ENCODE peak calls at places on chromosome 22, in nine cellular contexts. One of them, this sample, is unnamed.
A peak's percentile ranks its signal among the peaks of the same experiment; 100 is the strongest.

GRCh38 chr22:26648011-26648497 is 9.3 kb upstream of the MIAT start:
- DNase-seq in HCT116: no peak
- DNase-seq in right atrium auricular region: no peak
- DNase-seq in Caco-2: no peak
- DNase-seq in neural progenitor cell: peak; percentile 94
- DNase-seq in OCI-LY7: peak; percentile 67
- DNase-seq in cardiac muscle cell: no peak
- DNase-seq in dorsolateral prefrontal cortex: no peak
- DNase-seq in brain microvascular endothelial cell: no peak
- DNase-seq in this sample: no peak

GRCh38 chr22:35138521-35138920 is 72.6 kb downstream of the ISX start:
- DNase-seq in HCT116: no peak
- DNase-seq in right atrium auricular region: no peak
- DNase-seq in Caco-2: no peak
- DNase-seq in neural progenitor cell: no peak
- DNase-seq in OCI-LY7: no peak
- DNase-seq in cardiac muscle cell: no peak
- DNase-seq in dorsolateral prefrontal cortex: no peak
- DNase-seq in brain microvascular endothelial cell: no peak
- DNase-seq in this sample: no peak

GRCh38 chr22:34579519-34579918 is 486.4 kb upstream of the ISX start:
- DNase-seq in HCT116: no peak
- DNase-seq in right atrium auricular region: no peak
- DNase-seq in Caco-2: no peak
- DNase-seq in neural progenitor cell: no peak
- DNase-seq in OCI-LY7: no peak
- DNase-seq in cardiac muscle cell: no peak
- DNase-seq in dorsolateral prefrontal cortex: no peak
- DNase-seq in brain microvascular endothelial cell: no peak
- DNase-seq in this sample: no peak

GRCh38 chr22:44550666-44551491 is 52.8 kb upstream of the RTL6 start:
- DNase-seq in HCT116: no peak
- DNase-seq in right atrium auricular region: no peak
- DNase-seq in Caco-2: no peak
- DNase-seq in neural progenitor cell: no peak
- DNase-seq in OCI-LY7: no peak
- DNase-seq in cardiac muscle cell: peak; percentile 98
- DNase-seq in dorsolateral prefrontal cortex: no peak
- DNase-seq in brain microvascular endothelial cell: peak; percentile 82
- DNase-seq in this sample: peak; percentile 23

GRCh38 chr22:25741692-25742626 is at the start of gene MYO18B:
- DNase-seq in HCT116: no peak
- DNase-seq in right atrium auricular region: peak; percentile 81
- DNase-seq in Caco-2: no peak
- DNase-seq in neural progenitor cell: no peak
- DNase-seq in OCI-LY7: no peak
- DNase-seq in cardiac muscle cell: peak; percentile 24
- DNase-seq in dorsolateral prefrontal cortex: no peak
- DNase-seq in brain microvascular endothelial cell: no peak
- DNase-seq in this sample: no peak

GRCh38 chr22:17998913-17999312 is 25.4 kb downstream of the MICAL3 start:
- DNase-seq in HCT116: no peak
- DNase-seq in right atrium auricular region: no peak
- DNase-seq in Caco-2: no peak
- DNase-seq in neural progenitor cell: no peak
- DNase-seq in OCI-LY7: no peak
- DNase-seq in cardiac muscle cell: no peak
- DNase-seq in dorsolateral prefrontal cortex: no peak
- DNase-seq in brain microvascular endothelial cell: no peak
- DNase-seq in this sample: no peak

GRCh38 chr22:28116261-28116673 is 197.2 kb upstream of the PITPNB start:
- DNase-seq in HCT116: no peak
- DNase-seq in right atrium auricular region: peak; percentile 79
- DNase-seq in Caco-2: no peak
- DNase-seq in neural progenitor cell: no peak
- DNase-seq in OCI-LY7: no peak
- DNase-seq in cardiac muscle cell: peak; percentile 90
- DNase-seq in dorsolateral prefrontal cortex: no peak
- DNase-seq in brain microvascular endothelial cell: peak; percentile 86
- DNase-seq in this sample: peak; percentile 86

GRCh38 chr22:39556970-39557811 is 13.4 kb upstream of the CACNA1I start:
- DNase-seq in HCT116: no peak
- DNase-seq in right atrium auricular region: no peak
- DNase-seq in Caco-2: peak; percentile 37
- DNase-seq in neural progenitor cell: peak; percentile 75
- DNase-seq in OCI-LY7: no peak
- DNase-seq in cardiac muscle cell: peak; percentile 21
- DNase-seq in dorsolateral prefrontal cortex: no peak
- DNase-seq in brain microvascular endothelial cell: no peak
- DNase-seq in this sample: no peak

GRCh38 chr22:50733521-50734342 is 4.3 kb upstream of the ACR start:
- DNase-seq in HCT116: no peak
- DNase-seq in right atrium auricular region: no peak
- DNase-seq in Caco-2: no peak
- DNase-seq in neural progenitor cell: peak; percentile 17
- DNase-seq in OCI-LY7: no peak
- DNase-seq in cardiac muscle cell: peak; percentile 15
- DNase-seq in dorsolateral prefrontal cortex: no peak
- DNase-seq in brain microvascular endothelial cell: no peak
- DNase-seq in this sample: no peak

GRCh38 chr22:23233746-23234408 is 53.6 kb downstream of the BCR start:
- DNase-seq in HCT116: no peak
- DNase-seq in right atrium auricular region: no peak
- DNase-seq in Caco-2: no peak
- DNase-seq in neural progenitor cell: no peak
- DNase-seq in OCI-LY7: no peak
- DNase-seq in cardiac muscle cell: peak; percentile 69
- DNase-seq in dorsolateral prefrontal cortex: no peak
- DNase-seq in brain microvascular endothelial cell: peak; percentile 41
- DNase-seq in this sample: no peak

GRCh38 chr22:24925586-24926427 is 20.7 kb downstream of the LHFPL7 start:
- DNase-seq in HCT116: no peak
- DNase-seq in right atrium auricular region: no peak
- DNase-seq in Caco-2: no peak
- DNase-seq in neural progenitor cell: peak; percentile 12
- DNase-seq in OCI-LY7: no peak
- DNase-seq in cardiac muscle cell: peak; percentile 17
- DNase-seq in dorsolateral prefrontal cortex: no peak
- DNase-seq in brain microvascular endothelial cell: peak; percentile 2
- DNase-seq in this sample: no peak

GRCh38 chr22:44594951-44595350 is 96.9 kb upstream of the RTL6 start:
- DNase-seq in HCT116: no peak
- DNase-seq in right atrium auricular region: no peak
- DNase-seq in Caco-2: no peak
- DNase-seq in neural progenitor cell: peak; percentile 73
- DNase-seq in OCI-LY7: no peak
- DNase-seq in cardiac muscle cell: no peak
- DNase-seq in dorsolateral prefrontal cortex: no peak
- DNase-seq in brain microvascular endothelial cell: no peak
- DNase-seq in this sample: no peak

GRCh38 chr22:40808018-40808841 is 10.9 kb downstream of the SLC25A17 start:
- DNase-seq in HCT116: no peak
- DNase-seq in right atrium auricular region: no peak
- DNase-seq in Caco-2: no peak
- DNase-seq in neural progenitor cell: no peak
- DNase-seq in OCI-LY7: no peak
- DNase-seq in cardiac muscle cell: peak; percentile 22
- DNase-seq in dorsolateral prefrontal cortex: no peak
- DNase-seq in brain microvascular endothelial cell: no peak
- DNase-seq in this sample: no peak

GRCh38 chr22:22849640-22850610 is 37.7 kb upstream of the IGLL5 start:
- DNase-seq in HCT116: no peak
- DNase-seq in right atrium auricular region: no peak
- DNase-seq in Caco-2: no peak
- DNase-seq in neural progenitor cell: no peak
- DNase-seq in OCI-LY7: peak; percentile 91
- DNase-seq in cardiac muscle cell: no peak
- DNase-seq in dorsolateral prefrontal cortex: no peak
- DNase-seq in brain microvascular endothelial cell: no peak
- DNase-seq in this sample: no peak

GRCh38 chr22:23833017-23833795 is 5.6 kb downstream of the DERL3 start:
- DNase-seq in HCT116: no peak
- DNase-seq in right atrium auricular region: no peak
- DNase-seq in Caco-2: no peak
- DNase-seq in neural progenitor cell: no peak
- DNase-seq in OCI-LY7: no peak
- DNase-seq in cardiac muscle cell: no peak
- DNase-seq in dorsolateral prefrontal cortex: no peak
- DNase-seq in brain microvascular endothelial cell: no peak
- DNase-seq in this sample: no peak

GRCh38 chr22:25062378-25063095 is 110.0 kb downstream of the KIAA1671 start:
- DNase-seq in HCT116: no peak
- DNase-seq in right atrium auricular region: no peak
- DNase-seq in Caco-2: no peak
- DNase-seq in neural progenitor cell: no peak
- DNase-seq in OCI-LY7: no peak
- DNase-seq in cardiac muscle cell: no peak
- DNase-seq in dorsolateral prefrontal cortex: no peak
- DNase-seq in brain microvascular endothelial cell: no peak
- DNase-seq in this sample: no peak

GRCh38 chr22:42401562-42402334 is 30.5 kb downstream of the NFAM1 start:
- DNase-seq in HCT116: no peak
- DNase-seq in right atrium auricular region: no peak
- DNase-seq in Caco-2: no peak
- DNase-seq in neural progenitor cell: no peak
- DNase-seq in OCI-LY7: no peak
- DNase-seq in cardiac muscle cell: no peak
- DNase-seq in dorsolateral prefrontal cortex: no peak
- DNase-seq in brain microvascular endothelial cell: no peak
- DNase-seq in this sample: no peak

GRCh38 chr22:42399315-42400271 is 32.6 kb downstream of the NFAM1 start:
- DNase-seq in HCT116: no peak
- DNase-seq in right atrium auricular region: no peak
- DNase-seq in Caco-2: no peak
- DNase-seq in neural progenitor cell: peak; percentile 86
- DNase-seq in OCI-LY7: peak; percentile 35
- DNase-seq in cardiac muscle cell: peak; percentile 3
- DNase-seq in dorsolateral prefrontal cortex: no peak
- DNase-seq in brain microvascular endothelial cell: no peak
- DNase-seq in this sample: no peak

GRCh38 chr22:42400811-42401547 is 31.2 kb downstream of the NFAM1 start:
- DNase-seq in HCT116: no peak
- DNase-seq in right atrium auricular region: no peak
- DNase-seq in Caco-2: no peak
- DNase-seq in neural progenitor cell: no peak
- DNase-seq in OCI-LY7: no peak
- DNase-seq in cardiac muscle cell: no peak
- DNase-seq in dorsolateral prefrontal cortex: no peak
- DNase-seq in brain microvascular endothelial cell: no peak
- DNase-seq in this sample: no peak

GRCh38 chr22:42397332-42398246 is 34.6 kb downstream of the NFAM1 start:
- DNase-seq in HCT116: no peak
- DNase-seq in right atrium auricular region: peak; percentile 69
- DNase-seq in Caco-2: no peak
- DNase-seq in neural progenitor cell: no peak
- DNase-seq in OCI-LY7: peak; percentile 71
- DNase-seq in cardiac muscle cell: no peak
- DNase-seq in dorsolateral prefrontal cortex: no peak
- DNase-seq in brain microvascular endothelial cell: no peak
- DNase-seq in this sample: no peak

GRCh38 chr22:42396621-42397331 is 35.4 kb downstream of the NFAM1 start:
- DNase-seq in HCT116: peak; percentile 3
- DNase-seq in right atrium auricular region: peak; percentile 67
- DNase-seq in Caco-2: peak; percentile 21
- DNase-seq in neural progenitor cell: no peak
- DNase-seq in OCI-LY7: peak; percentile 74
- DNase-seq in cardiac muscle cell: no peak
- DNase-seq in dorsolateral prefrontal cortex: no peak
- DNase-seq in brain microvascular endothelial cell: no peak
- DNase-seq in this sample: no peak
- TF ChIP-seq CTCF in HCT116: no peak
- TF ChIP-seq CTCF in right atrium auricular region: no peak
- TF ChIP-seq CTCF in Caco-2: peak; percentile 8
- TF ChIP-seq CTCF in neural progenitor cell: no peak
- TF ChIP-seq CTCF in OCI-LY7: peak; percentile 64
- TF ChIP-seq CTCF in cardiac muscle cell: no peak
- TF ChIP-seq CTCF in dorsolateral prefrontal cortex: no peak
- TF ChIP-seq CTCF in brain microvascular endothelial cell: no peak
- TF ChIP-seq CTCF in this sample: peak; percentile 15

GRCh38 chr22:46026907-46027218 is 49.9 kb upstream of the WNT7B start:
- DNase-seq in HCT116: no peak
- DNase-seq in right atrium auricular region: no peak
- DNase-seq in Caco-2: no peak
- DNase-seq in neural progenitor cell: no peak
- DNase-seq in OCI-LY7: no peak
- DNase-seq in cardiac muscle cell: no peak
- DNase-seq in dorsolateral prefrontal cortex: no peak
- DNase-seq in brain microvascular endothelial cell: no peak
- DNase-seq in this sample: no peak
- H3K4me3 ChIP-seq in HCT116: no peak overlapping the region
- H3K4me3 ChIP-seq in right atrium auricular region: peak overlapping the region; percentile 55
- H3K4me3 ChIP-seq in Caco-2: peak overlapping the region; percentile 36
- H3K4me3 ChIP-seq in neural progenitor cell: peak overlapping the region; percentile 34
- H3K4me3 ChIP-seq in OCI-LY7: peak overlapping the region; percentile 35
- H3K4me3 ChIP-seq in cardiac muscle cell: peak overlapping the region; percentile 28
- H3K4me3 ChIP-seq in dorsolateral prefrontal cortex: peak overlapping the region; percentile 47
- H3K4me3 ChIP-seq in brain microvascular endothelial cell: peak overlapping the region; percentile 33
- H3K4me3 ChIP-seq in this sample: peak overlapping the region; percentile 54

GRCh38 chr22:49660321-49660720 is 167.4 kb downstream of the BRD1 start:
- DNase-seq in HCT116: no peak
- DNase-seq in right atrium auricular region: no peak
- DNase-seq in Caco-2: no peak
- DNase-seq in neural progenitor cell: no peak
- DNase-seq in OCI-LY7: no peak
- DNase-seq in cardiac muscle cell: no peak
- DNase-seq in dorsolateral prefrontal cortex: no peak
- DNase-seq in brain microvascular endothelial cell: no peak
- DNase-seq in this sample: no peak
- TF ChIP-seq CTCF in HCT116: no peak
- TF ChIP-seq CTCF in right atrium auricular region: no peak
- TF ChIP-seq CTCF in Caco-2: no peak
- TF ChIP-seq CTCF in neural progenitor cell: no peak
- TF ChIP-seq CTCF in OCI-LY7: no peak
- TF ChIP-seq CTCF in cardiac muscle cell: no peak
- TF ChIP-seq CTCF in dorsolateral prefrontal cortex: no peak
- TF ChIP-seq CTCF in brain microvascular endothelial cell: no peak
- TF ChIP-seq CTCF in this sample: no peak

DNA sequence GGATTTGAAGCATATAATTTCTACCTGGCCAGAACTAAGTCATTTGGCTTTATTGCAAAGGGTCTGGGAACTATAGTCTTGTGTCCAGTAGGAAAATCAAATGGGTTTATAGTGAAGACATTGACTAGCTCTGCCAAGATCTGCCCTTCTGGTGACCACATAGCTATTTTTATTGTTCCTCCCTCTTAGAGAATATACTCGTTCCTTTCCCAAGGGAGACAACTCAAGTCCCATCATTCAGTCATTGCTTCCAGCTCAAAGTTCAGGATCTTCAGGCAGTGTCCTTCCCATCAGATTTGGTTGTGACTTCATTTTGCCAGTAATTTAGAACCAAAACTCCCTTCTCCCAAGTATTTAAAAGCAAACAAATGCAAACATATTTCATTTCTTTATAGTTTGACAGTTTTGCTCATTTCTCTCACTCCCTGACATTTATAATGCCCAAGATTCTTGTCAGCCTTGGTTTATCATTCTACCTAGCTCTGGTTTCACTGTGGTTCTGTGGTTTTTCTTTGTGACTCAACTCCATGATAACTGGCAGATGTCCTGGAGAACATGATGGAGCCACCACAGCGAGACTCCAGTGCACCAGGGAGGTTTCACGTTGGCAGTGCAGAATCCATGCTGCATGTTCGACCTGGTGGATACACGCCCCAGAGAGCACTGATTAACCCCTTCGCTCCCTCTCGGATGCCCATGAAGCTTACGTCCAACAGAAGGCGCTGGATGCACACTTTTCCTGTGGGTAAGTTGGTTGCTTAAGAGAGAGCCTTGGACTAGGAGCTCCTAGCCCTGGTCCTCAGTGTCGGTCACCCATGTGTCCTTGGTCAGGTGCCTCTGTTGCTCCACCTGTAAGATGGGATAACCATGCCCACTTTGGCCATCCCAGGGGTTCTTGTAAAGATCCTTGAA is 64.9 kb downstream of the DEPDC5 start:
- DNase-seq in HCT116: no peak
- DNase-seq in right atrium auricular region: no peak
- DNase-seq in Caco-2: no peak
- DNase-seq in neural progenitor cell: peak; percentile 15
- DNase-seq in OCI-LY7: no peak
- DNase-seq in cardiac muscle cell: peak; percentile 5
- DNase-seq in dorsolateral prefrontal cortex: no peak
- DNase-seq in brain microvascular endothelial cell: peak; percentile 43
- DNase-seq in this sample: no peak
- H3K4me3 ChIP-seq in HCT116: no peak overlapping the region
- H3K4me3 ChIP-seq in right atrium auricular region: no peak overlapping the region
- H3K4me3 ChIP-seq in Caco-2: no peak overlapping the region
- H3K4me3 ChIP-seq in neural progenitor cell: no peak overlapping the region
- H3K4me3 ChIP-seq in OCI-LY7: no peak overlapping the region
- H3K4me3 ChIP-seq in cardiac muscle cell: no peak overlapping the region
- H3K4me3 ChIP-seq in dorsolateral prefrontal cortex: no peak overlapping the region
- H3K4me3 ChIP-seq in brain microvascular endothelial cell: no peak overlapping the region
- H3K4me3 ChIP-seq in this sample: no peak overlapping the region

This sample was measured in epithelial cell of proximal tubule.